ENCODE peak calls at places on chromosomes 5 and 9, in eight cellular contexts. One of them, this sample, is unnamed.
A peak's percentile ranks its signal among the peaks of the same experiment; 100 is the strongest.

GRCh38 chr5:33650911-33651310 is 210.1 kb downstream of the TARS1 start:
- DNase-seq in stimulated activated CD8-positive, alpha-beta memory T cell treated with anti-CD3 and anti-CD28 coated beads, Interleukin-4, amount 100 ng/mL, for 24 hours: no peak
- DNase-seq in ACHN: no peak
- DNase-seq in HepG2: no peak
- DNase-seq in amniotic stem cell: no peak
- DNase-seq in IMR-90: peak; percentile 5
- DNase-seq in A172: no peak
- DNase-seq in NCI-H460: no peak
- DNase-seq in this sample: no peak

GRCh38 chr9:88076286-88077070 is 61.8 kb downstream of the SPATA31C2 start:
- DNase-seq in stimulated activated CD8-positive, alpha-beta memory T cell treated with anti-CD3 and anti-CD28 coated beads, Interleukin-4, amount 100 ng/mL, for 24 hours: no peak
- DNase-seq in ACHN: peak; percentile 83
- DNase-seq in NCI-H460: peak; percentile 19
- DNase-seq in IMR-90: peak; percentile 55
- DNase-seq in A172: peak; percentile 73
- DNase-seq in amniotic stem cell: no peak
- DNase-seq in HepG2: peak; percentile 50
- DNase-seq in this sample: peak; percentile 93

GRCh38 chr5:131983244-131983771 is 28.1 kb downstream of the ACSL6 start:
- DNase-seq in amniotic stem cell: no peak
- DNase-seq in ACHN: no peak
- DNase-seq in IMR-90: no peak
- DNase-seq in NCI-H460: no peak
- DNase-seq in stimulated activated CD8-positive, alpha-beta memory T cell treated with anti-CD3 and anti-CD28 coated beads, Interleukin-4, amount 100 ng/mL, for 24 hours: no peak
- DNase-seq in A172: no peak
- DNase-seq in HepG2: no peak
- DNase-seq in this sample: no peak

GRCh38 chr5:73892806-73893205 is 266.8 kb downstream of the ARHGEF28 start:
- DNase-seq in A172: no peak
- DNase-seq in IMR-90: peak; percentile 96
- DNase-seq in stimulated activated CD8-positive, alpha-beta memory T cell treated with anti-CD3 and anti-CD28 coated beads, Interleukin-4, amount 100 ng/mL, for 24 hours: no peak
- DNase-seq in amniotic stem cell: peak; percentile 51
- DNase-seq in HepG2: no peak
- DNase-seq in NCI-H460: no peak
- DNase-seq in ACHN: no peak
- DNase-seq in this sample: no peak

GRCh38 chr9:104992696-104993095 is 64.7 kb upstream of the ABCA1 start:
- DNase-seq in amniotic stem cell: no peak
- DNase-seq in ACHN: no peak
- DNase-seq in A172: peak; percentile 52
- DNase-seq in IMR-90: peak; percentile 90
- DNase-seq in stimulated activated CD8-positive, alpha-beta memory T cell treated with anti-CD3 and anti-CD28 coated beads, Interleukin-4, amount 100 ng/mL, for 24 hours: no peak
- DNase-seq in NCI-H460: no peak
- DNase-seq in HepG2: peak; percentile 61
- DNase-seq in this sample: no peak

GRCh38 chr5:2265341-2265740 is 382.6 kb upstream of the IRX4 start:
- DNase-seq in IMR-90: no peak
- DNase-seq in stimulated activated CD8-positive, alpha-beta memory T cell treated with anti-CD3 and anti-CD28 coated beads, Interleukin-4, amount 100 ng/mL, for 24 hours: no peak
- DNase-seq in A172: no peak
- DNase-seq in NCI-H460: no peak
- DNase-seq in HepG2: no peak
- DNase-seq in ACHN: no peak
- DNase-seq in amniotic stem cell: no peak
- DNase-seq in this sample: no peak

GRCh38 chr9:136216541-136217240 is 11.8 kb upstream of the LHX3 start:
- DNase-seq in HepG2: no peak
- DNase-seq in NCI-H460: no peak
- DNase-seq in ACHN: no peak
- DNase-seq in IMR-90: no peak
- DNase-seq in amniotic stem cell: no peak
- DNase-seq in stimulated activated CD8-positive, alpha-beta memory T cell treated with anti-CD3 and anti-CD28 coated beads, Interleukin-4, amount 100 ng/mL, for 24 hours: no peak
- DNase-seq in A172: no peak
- DNase-seq in this sample: no peak

GRCh38 chr5:78677777-78678668 is 29.5 kb upstream of the LHFPL2 start:
- DNase-seq in A172: peak; percentile 87
- DNase-seq in IMR-90: peak; percentile 98
- DNase-seq in ACHN: peak; percentile 22
- DNase-seq in NCI-H460: peak; percentile 46
- DNase-seq in stimulated activated CD8-positive, alpha-beta memory T cell treated with anti-CD3 and anti-CD28 coated beads, Interleukin-4, amount 100 ng/mL, for 24 hours: no peak
- DNase-seq in amniotic stem cell: peak; percentile 44
- DNase-seq in HepG2: no peak
- DNase-seq in this sample: no peak

GRCh38 chr9:31916591-31917223 is 467.7 kb upstream of the ACO1 start:
- DNase-seq in IMR-90: no peak
- DNase-seq in stimulated activated CD8-positive, alpha-beta memory T cell treated with anti-CD3 and anti-CD28 coated beads, Interleukin-4, amount 100 ng/mL, for 24 hours: no peak
- DNase-seq in NCI-H460: no peak
- DNase-seq in HepG2: peak; percentile 11
- DNase-seq in A172: no peak
- DNase-seq in amniotic stem cell: no peak
- DNase-seq in ACHN: peak; percentile 8
- DNase-seq in this sample: no peak

GRCh38 chr5:654071-654778 is 38.9 kb downstream of the TPPP start:
- DNase-seq in IMR-90: no peak
- DNase-seq in A172: no peak
- DNase-seq in stimulated activated CD8-positive, alpha-beta memory T cell treated with anti-CD3 and anti-CD28 coated beads, Interleukin-4, amount 100 ng/mL, for 24 hours: no peak
- DNase-seq in amniotic stem cell: no peak
- DNase-seq in ACHN: no peak
- DNase-seq in NCI-H460: no peak
- DNase-seq in HepG2: no peak
- DNase-seq in this sample: no peak

GRCh38 chr9:85741112-85741874 is 461 bp downstream of the AGTPBP1 start:
- DNase-seq in IMR-90: peak; percentile 8
- DNase-seq in HepG2: peak; percentile 67
- DNase-seq in stimulated activated CD8-positive, alpha-beta memory T cell treated with anti-CD3 and anti-CD28 coated beads, Interleukin-4, amount 100 ng/mL, for 24 hours: peak; percentile 28
- DNase-seq in amniotic stem cell: peak; percentile 41
- DNase-seq in A172: peak; percentile 22
- DNase-seq in NCI-H460: peak; percentile 33
- DNase-seq in ACHN: peak; percentile 35
- DNase-seq in this sample: no peak

GRCh38 chr5:133854554-133854953 is 113.9 kb downstream of the C5orf15 start:
- DNase-seq in amniotic stem cell: no peak
- DNase-seq in HepG2: no peak
- DNase-seq in stimulated activated CD8-positive, alpha-beta memory T cell treated with anti-CD3 and anti-CD28 coated beads, Interleukin-4, amount 100 ng/mL, for 24 hours: no peak
- DNase-seq in NCI-H460: no peak
- DNase-seq in IMR-90: no peak
- DNase-seq in A172: no peak
- DNase-seq in ACHN: no peak
- DNase-seq in this sample: no peak

GRCh38 chr5:82018462-82018861 is 46.6 kb downstream of the ATG10 start:
- DNase-seq in HepG2: peak; percentile 80
- DNase-seq in stimulated activated CD8-positive, alpha-beta memory T cell treated with anti-CD3 and anti-CD28 coated beads, Interleukin-4, amount 100 ng/mL, for 24 hours: no peak
- DNase-seq in ACHN: no peak
- DNase-seq in IMR-90: peak; percentile 19
- DNase-seq in A172: no peak
- DNase-seq in NCI-H460: peak; percentile 1
- DNase-seq in amniotic stem cell: no peak
- DNase-seq in this sample: no peak

GRCh38 chr9:93116049-93116961 is 17.7 kb downstream of the NINJ1 start:
- DNase-seq in HepG2: peak; percentile 84
- DNase-seq in ACHN: no peak
- DNase-seq in stimulated activated CD8-positive, alpha-beta memory T cell treated with anti-CD3 and anti-CD28 coated beads, Interleukin-4, amount 100 ng/mL, for 24 hours: no peak
- DNase-seq in A172: peak; percentile 67
- DNase-seq in IMR-90: peak; percentile 72
- DNase-seq in NCI-H460: peak; percentile 58
- DNase-seq in amniotic stem cell: no peak
- DNase-seq in this sample: peak; percentile 90

GRCh38 chr9:95433096-95433852 is 83.5 kb downstream of the PTCH1 start:
- DNase-seq in A172: no peak
- DNase-seq in NCI-H460: no peak
- DNase-seq in HepG2: no peak
- DNase-seq in stimulated activated CD8-positive, alpha-beta memory T cell treated with anti-CD3 and anti-CD28 coated beads, Interleukin-4, amount 100 ng/mL, for 24 hours: no peak
- DNase-seq in ACHN: no peak
- DNase-seq in IMR-90: no peak
- DNase-seq in amniotic stem cell: no peak
- DNase-seq in this sample: no peak

GRCh38 chr5:174751154-174751990 is 27.0 kb downstream of the MSX2 start:
- DNase-seq in HepG2: no peak
- DNase-seq in amniotic stem cell: no peak
- DNase-seq in stimulated activated CD8-positive, alpha-beta memory T cell treated with anti-CD3 and anti-CD28 coated beads, Interleukin-4, amount 100 ng/mL, for 24 hours: no peak
- DNase-seq in A172: peak; percentile 34
- DNase-seq in IMR-90: no peak
- DNase-seq in ACHN: no peak
- DNase-seq in NCI-H460: no peak
- DNase-seq in this sample: no peak

This sample was measured in mesenteric fat pad.